ENCODE peak calls at places on chromosome 17, in five cellular contexts. R, P, Y, W and D are unnamed samples.

GRCh38 chr17:75078097-75079022 is 9.4 kb upstream of the SLC16A5 start:
- DNase-seq in R (peak; percentile 65), P (peak; percentile 31), Y (no peak), W (no peak), D (no peak)

GRCh38 chr17:76584427-76585047 is 1.1 kb downstream of the ST6GALNAC2 start:
- DNase-seq in R (no peak), P (no peak), Y (no peak), W (no peak), D (no peak)

GRCh38 chr17:32849879-32850278 is 27.0 kb downstream of the MYO1D start:
- DNase-seq in R (no peak), P (no peak), Y (no peak), W (no peak), D (no peak)

GRCh38 chr17:82943339-82943738 is 103.5 kb upstream of the ZNF750 start:
- DNase-seq in R (no peak), P (no peak), Y (no peak), W (peak; percentile 7), D (no peak)

GRCh38 chr17:6496116-6496481 is 51.8 kb downstream of the PIMREG start:
- DNase-seq in R (peak; percentile 37), P (no peak), Y (no peak), W (no peak), D (peak; percentile 7)

GRCh38 chr17:80254396-80255241 is 6.0 kb upstream of the RNF213 start:
- DNase-seq in R (peak; percentile 74), P (peak; percentile 49), Y (no peak), W (no peak), D (no peak)

GRCh38 chr17:7403902-7404736 is at the start of gene TMEM256:
- DNase-seq in R (peak; percentile 100), P (peak; percentile 99), Y (peak; percentile 95), W (peak; percentile 99), D (peak; percentile 91)

GRCh38 chr17:6423931-6424330 is 11.0 kb downstream of the AIPL1 start:
- DNase-seq in R (no peak), P (no peak), Y (no peak), W (no peak), D (no peak)

GRCh38 chr17:2688351-2689342 is 22.9 kb downstream of the CLUH start:
- DNase-seq in R (no peak), P (peak; percentile 53), Y (no peak), W (peak; percentile 37), D (no peak)

GRCh38 chr17:67992541-67993152 is 3.6 kb downstream of the C17orf58 start:
- DNase-seq in R (peak; percentile 5), P (no peak), Y (no peak), W (no peak), D (no peak)

GRCh38 chr17:80742581-80743180 is 198.0 kb downstream of the RPTOR start:
- DNase-seq in R (no peak), P (no peak), Y (no peak), W (no peak), D (no peak)

GRCh38 chr17:38400286-38400685 is 28.0 kb upstream of the ARHGAP23 start:
- DNase-seq in R (no peak), P (no peak), Y (no peak), W (no peak), D (no peak)

GRCh38 chr17:2860045-2860444 is 63.8 kb downstream of the RAP1GAP2 start:
- DNase-seq in R (no peak), P (no peak), Y (no peak), W (no peak), D (no peak)

GRCh38 chr17:40452074-40452787 is 9.0 kb downstream of the IGFBP4 start:
- DNase-seq in R (peak; percentile 93), P (no peak), Y (no peak), W (no peak), D (no peak)
- H3K27me3 ChIP-seq in R (no peaks in the 10 kb centered on the region), P (no peaks in the 10 kb centered on the region), Y (no peaks in the 10 kb centered on the region), W (no peaks in the 10 kb centered on the region), D (no peaks in the 10 kb centered on the region)

DNA sequence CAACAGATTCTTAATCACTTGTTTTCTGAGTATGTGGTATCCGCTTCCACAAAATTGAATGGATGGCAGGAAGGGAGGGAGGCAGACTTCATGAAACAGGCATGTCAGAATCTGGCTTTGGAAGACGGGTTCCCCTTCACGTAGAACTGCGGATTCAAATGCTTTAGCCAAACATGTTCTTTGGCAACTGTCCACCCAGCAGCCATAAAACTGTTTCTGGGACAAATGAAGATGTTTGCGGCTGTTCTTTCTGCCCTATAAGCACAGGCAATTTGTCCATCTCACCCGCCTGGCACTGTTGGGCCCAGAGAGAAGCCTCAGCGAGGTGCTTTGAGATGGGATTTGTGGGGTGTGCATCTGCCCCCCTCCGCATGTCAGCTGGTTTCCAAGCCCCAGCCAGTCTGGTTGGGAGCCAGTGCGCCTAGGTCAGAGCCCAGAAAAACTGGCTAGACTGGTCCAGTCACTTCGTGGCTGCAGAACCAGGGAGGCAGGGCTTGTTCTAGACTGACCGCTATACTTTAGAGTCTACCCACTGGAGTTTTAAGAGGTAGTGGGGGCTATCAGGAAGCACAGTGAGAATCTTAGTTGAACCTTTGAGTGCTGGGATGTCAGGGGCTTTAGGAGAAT is 6.3 kb downstream of the CRHR1 start:
- DNase-seq in R (peak; percentile 21), P (peak; percentile 42), Y (no peak), W (no peak), D (no peak)
- H3K27me3 ChIP-seq in R (peaks cover 75% of the 10 kb centered on the region), P (peaks cover 11% of the 10 kb centered on the region), Y (peaks cover 99% of the 10 kb centered on the region), W (peaks cover 100% of the 10 kb centered on the region), D (no peaks in the 10 kb centered on the region)

GRCh38 chr17:77906377-77906871 is 52.1 kb upstream of the TNRC6C start:
- DNase-seq in R (no peak), P (no peak), Y (no peak), W (no peak), D (no peak)

GRCh38 chr17:77907497-77908120 is 50.9 kb upstream of the TNRC6C start:
- DNase-seq in R (no peak), P (no peak), Y (no peak), W (no peak), D (no peak)

GRCh38 chr17:77908501-77908900 is 50.0 kb upstream of the TNRC6C start:
- DNase-seq in R (no peak), P (no peak), Y (no peak), W (no peak), D (no peak)

GRCh38 chr17:77905266-77905665 is 53.2 kb upstream of the TNRC6C start:
- DNase-seq in R (no peak), P (no peak), Y (no peak), W (no peak), D (no peak)

GRCh38 chr17:77905766-77906165 is 52.7 kb upstream of the TNRC6C start:
- DNase-seq in R (no peak), P (no peak), Y (no peak), W (no peak), D (no peak)
- H3K27me3 ChIP-seq in R (no peaks in the 10 kb centered on the region), P (no peaks in the 10 kb centered on the region), Y (peaks cover 87% of the 10 kb centered on the region), W (peaks cover 30% of the 10 kb centered on the region), D (no peaks in the 10 kb centered on the region)

GRCh38 chr17:4633643-4634042 is 7.8 kb downstream of the ALOX15 start:
- DNase-seq in R (no peak), P (no peak), Y (no peak), W (no peak), D (no peak)

GRCh38 chr17:4632583-4632923 is 8.9 kb downstream of the ALOX15 start:
- DNase-seq in R (no peak), P (no peak), Y (no peak), W (no peak), D (no peak)

GRCh38 chr17:4634981-4635380 is 6.5 kb downstream of the ALOX15 start:
- DNase-seq in R (no peak), P (no peak), Y (no peak), W (no peak), D (no peak)

GRCh38 chr17:4635823-4636375 is 5.6 kb downstream of the ALOX15 start:
- DNase-seq in R (no peak), P (no peak), Y (no peak), W (no peak), D (no peak)

DNA sequence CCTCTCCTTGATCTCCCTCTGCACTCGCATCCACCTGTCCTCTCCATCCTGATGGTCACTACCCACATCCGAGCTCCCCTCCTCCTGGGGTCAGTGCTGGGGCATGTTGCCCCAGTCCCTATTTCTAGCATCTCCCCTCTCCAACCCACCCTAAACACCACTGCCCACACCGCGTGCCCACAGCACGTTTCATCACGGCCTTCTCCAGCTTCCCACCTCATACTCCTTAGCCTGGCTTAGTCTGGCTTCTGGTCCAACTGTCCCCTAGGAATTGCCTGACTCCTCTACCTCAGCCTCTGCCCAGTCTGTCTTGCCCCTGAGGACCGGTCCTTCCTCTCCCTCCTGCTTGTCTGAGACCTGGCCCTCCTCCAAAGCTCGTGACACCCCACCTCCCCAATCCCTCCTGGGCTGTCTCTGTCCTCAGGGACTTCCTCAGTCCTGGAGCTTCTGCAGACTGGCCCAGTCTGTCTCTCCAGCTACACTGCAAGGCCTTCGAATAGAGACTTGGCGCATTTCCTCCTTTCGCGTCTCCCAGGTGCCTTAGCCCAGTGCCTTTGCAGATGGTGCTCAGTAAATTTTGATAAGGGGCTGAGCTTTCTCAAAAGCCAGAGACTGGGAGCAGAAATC is 4.9 kb downstream of the ALOX15 start:
- DNase-seq in R (no peak), P (no peak), Y (no peak), W (no peak), D (no peak)
- H3K27me3 ChIP-seq in R (peaks cover 59% of the 10 kb centered on the region), P (peaks cover 3% of the 10 kb centered on the region), Y (peaks cover 85% of the 10 kb centered on the region), W (peaks cover 83% of the 10 kb centered on the region), D (no peaks in the 10 kb centered on the region)